ENCODE peak calls at places on chromosomes 7 and 10, in four cellular contexts. J is posterior vena cava; F is activated naive CD4-positive, alpha-beta T cell; S is ovary. H is an unnamed sample.

GRCh38 chr7:148286150-148286549 is 304.4 kb upstream of the C7orf33 start:
- DNase-seq in J (no peak), F (no peak), S (no peak), H (no peak)

GRCh38 chr7:41217306-41217705 is 485.6 kb downstream of the INHBA start:
- DNase-seq in J (no peak), F (no peak), S (no peak), H (no peak)

GRCh38 chr7:131117439-131117838 is 210.2 kb upstream of the MKLN1 start:
- DNase-seq in J (no peak), F (no peak), S (no peak), H (no peak)

GRCh38 chr10:70778267-70778924 is 6.8 kb downstream of the TBATA start:
- DNase-seq in J (no peak), F (no peak), S (no peak), H (no peak)

GRCh38 chr10:11819027-11819426 is 4.1 kb upstream of the PROSER2 start:
- DNase-seq in J (no peak), F (no peak), S (no peak), H (no peak)

GRCh38 chr10:47278152-47278473 is 21.9 kb upstream of the GDF10 start:
- DNase-seq in J (no peak), F (no peak), S (no peak), H (no peak)

GRCh38 chr7:20913853-20914252 is 127.2 kb upstream of the SP8 start:
- DNase-seq in J (no peak), F (no peak), S (no peak), H (no peak)

GRCh38 chr7:101319401-101319800 is 2.2 kb downstream of the IFT22 start:
- DNase-seq in J (no peak), F (no peak), S (no peak), H (no peak)

GRCh38 chr10:30420266-30420665 is 13.7 kb upstream of the MAP3K8 start:
- DNase-seq in J (no peak), F (no peak), S (no peak), H (no peak)

GRCh38 chr7:92608380-92609322 is 18.5 kb upstream of the FAM133B start:
- DNase-seq in J (no peak), F (no peak), S (peak; percentile 59), H (peak; percentile 29)

GRCh38 chr7:105637755-105638154 is 56.5 kb upstream of the EFCAB10 start:
- DNase-seq in J (no peak), F (no peak), S (no peak), H (no peak)

GRCh38 chr10:128274938-128275337 is 148.7 kb upstream of the MKI67 start:
- DNase-seq in J (no peak), F (no peak), S (no peak), H (no peak)

GRCh38 chr10:119413738-119414611 is 128.5 kb downstream of the RGS10 start:
- DNase-seq in J (no peak), F (no peak), S (peak; percentile 88), H (no peak)